ENCODE peak calls at places on chromosome 11, in six cellular contexts. M, F, C, T, I and B are unnamed samples. For H3K9me3, the result is how much of the 10 kb centered on the place peaks cover.

GRCh38 chr11:108483163-108483562 is 15.0 kb downstream of the POGLUT3 start:
- DNase-seq in I (no peak), T (no peak), C (no peak), M (no peak), F (no peak), B (no peak)

GRCh38 chr11:31240340-31240904 is 129.1 kb downstream of the DCDC1 start:
- DNase-seq in M (no peak), I (no peak), C (no peak), T (no peak), F (no peak), B (no peak)

GRCh38 chr11:72195518-72195917 is 3.6 kb downstream of the FOLR1 start:
- DNase-seq in T (no peak), M (no peak), I (no peak), C (no peak), F (no peak), B (no peak)

GRCh38 chr11:117068303-117068860 is 29.8 kb downstream of the SIK3 start:
- DNase-seq in C (no peak), I (no peak), T (no peak), M (no peak), F (no peak), B (no peak)

GRCh38 chr11:68008381-68009337 is 1.5 kb upstream of the ALDH3B1 start:
- DNase-seq in T (no peak), M (no peak), F (peak), C (peak), I (peak), B (no peak)

GRCh38 chr11:76030286-76030685 is 176.0 kb downstream of the WNT11 start:
- DNase-seq in F (no peak), I (no peak), M (no peak), C (no peak), T (no peak), B (no peak)

GRCh38 chr11:108370990-108371389 is 96.3 kb downstream of the C11orf65 start:
- DNase-seq in F (no peak), C (no peak), I (no peak), M (no peak), T (no peak), B (no peak)

GRCh38 chr11:6320411-6321207 is at the start of gene CAVIN3:
- DNase-seq in C (peak), M (no peak), T (peak), F (peak), I (peak), B (no peak)

GRCh38 chr11:17894929-17895658 is 117.8 kb downstream of the SERGEF start:
- DNase-seq in I (no peak), M (no peak), T (no peak), C (no peak), F (no peak), B (no peak)

GRCh38 chr11:129368889-129369672 is 6.6 kb upstream of the BARX2 start:
- DNase-seq in T (no peak), I (no peak), M (no peak), C (no peak), F (no peak), B (no peak)

DNA sequence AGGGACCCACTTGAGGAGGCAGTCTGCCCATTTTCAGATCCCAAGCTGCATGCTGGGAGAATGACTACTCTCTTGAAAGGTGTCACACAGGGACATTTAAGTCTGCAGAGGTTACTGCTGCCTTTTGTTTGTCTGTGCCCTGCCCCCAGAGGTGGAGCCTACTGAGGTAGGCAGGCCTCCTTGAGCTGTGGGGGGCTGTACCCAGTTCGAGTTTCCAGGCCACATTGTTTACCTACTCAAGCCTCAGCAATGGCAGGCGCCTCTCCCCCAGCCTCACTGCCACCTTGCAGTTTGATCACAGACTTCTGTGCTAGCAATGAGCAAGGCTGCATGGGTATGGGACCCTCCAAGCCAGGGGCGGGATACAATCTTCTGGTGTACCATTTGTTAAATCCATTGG is 126.0 kb downstream of the OR4A5 start:
- DNase-seq in T (no peak), I (no peak), M (no peak), F (peak), C (peak), B (no peak)
- H3K9me3 ChIP-seq in T (under half), I (half or more), M (under half), F (half or more), C (half or more), B (under half)

DNA sequence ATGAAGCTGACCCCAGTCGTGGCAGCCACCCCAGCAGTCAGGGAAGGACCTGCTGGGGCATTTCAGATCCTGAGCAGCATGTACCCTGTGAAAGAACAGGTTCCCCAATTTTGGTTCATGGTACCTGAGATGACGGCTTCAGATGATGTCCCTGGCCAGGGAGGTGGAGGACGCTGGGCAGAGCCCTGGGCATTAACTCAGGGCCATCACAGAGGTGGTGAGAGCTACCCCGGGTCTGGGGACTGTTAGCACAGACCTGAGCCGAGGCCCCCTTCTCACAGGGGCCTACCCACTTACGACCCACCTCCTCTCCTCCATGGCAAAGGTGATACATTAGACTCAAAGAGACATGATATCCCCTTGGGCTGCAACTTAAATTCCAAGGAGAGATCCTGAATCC is 68.1 kb downstream of the CDKN1C start:
- DNase-seq in M (no peak), T (no peak), C (no peak), F (peak), I (no peak), B (no peak)
- H3K9me3 ChIP-seq in M (under half), T (under half), C (under half), F (under half), I (under half), B (under half)

DNA sequence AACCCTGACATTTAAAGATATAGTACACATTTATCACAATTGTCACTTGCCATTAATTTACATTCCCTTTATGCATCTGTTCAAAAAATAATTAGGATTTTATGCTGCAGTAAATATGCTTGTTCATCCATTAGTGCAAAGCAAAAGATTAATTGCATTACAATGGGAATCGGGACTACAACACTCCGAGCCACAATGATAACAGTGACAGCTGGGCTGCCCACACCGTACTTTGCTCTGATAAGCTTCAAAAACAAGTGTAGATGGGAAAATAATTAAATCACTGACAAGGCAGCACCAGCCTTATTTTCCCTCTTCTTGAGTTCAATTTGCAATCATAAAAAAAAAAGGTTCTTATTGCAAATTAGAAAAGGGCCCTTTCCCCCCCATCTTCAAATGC is 206.2 kb upstream of the LRRC4C start:
- DNase-seq in C (no peak), T (no peak), I (no peak), M (no peak), F (no peak), B (no peak)
- H3K9me3 ChIP-seq in C (under half), T (under half), I (under half), M (under half), F (under half), B (under half)

DNA sequence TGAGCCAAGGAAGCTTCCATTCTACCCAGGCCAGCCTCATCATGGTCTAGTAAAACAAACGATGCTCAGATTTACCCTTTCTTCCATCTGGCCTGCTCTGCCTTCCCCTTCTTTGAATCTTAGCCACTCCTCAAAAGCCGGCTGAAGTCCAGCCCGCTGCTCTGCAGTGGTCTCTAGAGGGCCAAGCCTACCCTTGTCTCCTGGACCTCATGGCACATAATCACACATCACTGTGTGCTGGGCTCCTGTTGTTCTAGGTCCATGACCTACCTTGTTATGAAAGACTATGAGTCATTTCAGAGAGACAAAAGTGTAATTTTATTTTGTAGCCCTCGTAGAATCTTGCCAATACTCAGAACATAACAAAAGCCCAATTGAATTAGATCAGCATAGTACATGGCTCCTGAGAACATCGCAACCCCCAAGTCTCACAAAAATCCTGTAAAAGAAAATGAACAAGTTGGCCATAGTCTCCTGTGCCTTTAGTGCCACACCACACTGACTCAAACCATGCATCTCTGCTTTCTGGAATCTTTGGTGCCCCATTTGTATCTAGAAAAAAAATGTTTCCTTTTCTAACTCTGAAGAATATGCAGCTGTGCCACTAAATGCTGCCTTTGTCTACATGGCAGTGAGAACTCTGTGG is 192.7 kb downstream of the OPCML start:
- DNase-seq in M (no peak), T (no peak), F (no peak), I (no peak), C (no peak), B (no peak)
- H3K9me3 ChIP-seq in M (under half), T (under half), F (under half), I (under half), C (under half), B (under half)

DNA sequence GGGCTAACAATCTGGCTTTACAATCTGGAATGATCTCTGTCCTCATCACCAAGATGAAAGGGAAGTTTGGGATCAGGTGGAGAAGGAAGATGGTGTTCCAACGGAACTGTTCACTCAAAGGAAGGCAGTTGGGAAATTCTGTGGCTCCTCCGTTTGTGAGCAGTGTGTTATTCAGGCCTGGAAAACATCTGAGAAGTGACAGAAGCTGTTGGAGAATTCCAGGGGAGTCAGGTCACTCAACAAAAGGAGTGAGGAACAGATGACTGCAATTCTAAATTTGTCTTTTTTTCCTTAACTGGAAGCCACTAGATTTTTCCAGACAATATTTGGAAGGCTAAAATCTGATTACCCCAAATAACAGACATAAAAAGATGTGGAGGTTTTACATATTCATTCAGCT is 107.8 kb downstream of the CD44 start:
- DNase-seq in I (no peak), T (no peak), C (no peak), F (no peak), M (no peak), B (no peak)
- H3K9me3 ChIP-seq in I (under half), T (under half), C (under half), F (under half), M (under half), B (under half)

GRCh38 chr11:45079943-45080719 is 66.3 kb upstream of the PRDM11 start:
- DNase-seq in I (peak), F (peak), T (no peak), C (peak), M (peak), B (no peak)
- H3K9me3 ChIP-seq in I (under half), F (under half), T (under half), C (under half), M (under half), B (under half)